ENCODE peak calls at places on chromosomes 11 and 22, in seven cellular contexts. I, Q, B, V, Y, E and M are unnamed samples.

GRCh38 chr11:28627690-28628255 is 519.6 kb downstream of the METTL15 start:
- DNase-seq in I (no peak), Q (no peak), B (no peak), V (no peak), Y (no peak), E (no peak), M (no peak)

GRCh38 chr11:43927070-43927469 is 15.4 kb upstream of the C11orf96 start:
- DNase-seq in I (no peak), Q (no peak), B (no peak), V (no peak), Y (no peak), E (no peak), M (no peak)

GRCh38 chr11:45180888-45181594 is 34.6 kb downstream of the PRDM11 start:
- DNase-seq in I (peak), Q (peak), B (peak), V (no peak), Y (no peak), E (peak), M (no peak)

GRCh38 chr22:17786435-17787158 is 12.3 kb upstream of the BID start:
- DNase-seq in I (no peak), Q (peak), B (peak), V (peak), Y (peak), E (peak), M (no peak)

GRCh38 chr11:19938051-19938856 is 222.0 kb downstream of the DBX1 start:
- DNase-seq in I (peak), Q (no peak), B (no peak), V (no peak), Y (no peak), E (peak), M (peak)

GRCh38 chr22:31083923-31084810 is 3.0 kb downstream of the SMTN start:
- DNase-seq in I (peak), Q (no peak), B (no peak), V (no peak), Y (no peak), E (no peak), M (peak)

GRCh38 chr11:130052556-130052955 is 17.1 kb upstream of the APLP2 start:
- DNase-seq in I (no peak), Q (no peak), B (no peak), V (no peak), Y (no peak), E (no peak), M (no peak)

GRCh38 chr11:92986585-92986984 is 17.1 kb downstream of the MTNR1B start:
- DNase-seq in I (no peak), Q (no peak), B (no peak), V (no peak), Y (no peak), E (no peak), M (no peak)

GRCh38 chr11:76048763-76049162 is 157.5 kb downstream of the WNT11 start:
- DNase-seq in I (no peak), Q (no peak), B (no peak), V (no peak), Y (no peak), E (peak), M (no peak)

GRCh38 chr22:31630331-31631329 is 31.4 kb downstream of the PISD start:
- DNase-seq in I (peak), Q (peak), B (peak), V (peak), Y (peak), E (peak), M (peak)

GRCh38 chr22:40334060-40334459 is 12.2 kb upstream of the ADSL start:
- DNase-seq in I (no peak), Q (no peak), B (no peak), V (no peak), Y (no peak), E (no peak), M (no peak)

GRCh38 chr22:27846248-27846760 is 44.7 kb upstream of the MN1 start:
- DNase-seq in I (no peak), Q (no peak), B (no peak), V (no peak), Y (no peak), E (no peak), M (no peak)

GRCh38 chr22:20128902-20129746 is 2.5 kb upstream of the ZDHHC8 start:
- DNase-seq in I (no peak), Q (no peak), B (no peak), V (no peak), Y (no peak), E (peak), M (no peak)

GRCh38 chr11:116193321-116194114 is 579.3 kb downstream of the BUD13 start:
- DNase-seq in I (peak), Q (peak), B (peak), V (no peak), Y (no peak), E (peak), M (no peak)

GRCh38 chr22:42902875-42903510 is 45.9 kb upstream of the ARFGAP3 start:
- DNase-seq in I (peak), Q (peak), B (no peak), V (no peak), Y (no peak), E (no peak), M (no peak)

GRCh38 chr11:86785576-86785975 is 14.8 kb upstream of the PRSS23 start:
- DNase-seq in I (no peak), Q (no peak), B (no peak), V (no peak), Y (no peak), E (no peak), M (no peak)

GRCh38 chr11:47177846-47178245 is 1.2 kb upstream of the ARFGAP2 start:
- DNase-seq in I (peak), Q (peak), B (peak), V (no peak), Y (no peak), E (no peak), M (no peak)

GRCh38 chr11:70501026-70501901 is 102.9 kb downstream of the CTTN start:
- DNase-seq in I (peak), Q (peak), B (peak), V (no peak), Y (no peak), E (no peak), M (no peak)

GRCh38 chr11:102534261-102534872 is 3.8 kb upstream of the MMP7 start:
- DNase-seq in I (no peak), Q (no peak), B (no peak), V (no peak), Y (no peak), E (no peak), M (no peak)

GRCh38 chr11:10023202-10023601 is 270.8 kb downstream of the SBF2 start:
- DNase-seq in I (no peak), Q (no peak), B (no peak), V (no peak), Y (no peak), E (no peak), M (no peak)

GRCh38 chr11:35943294-35943693 is 568 bp upstream of the LDLRAD3 start:
- DNase-seq in I (no peak), Q (no peak), B (no peak), V (no peak), Y (no peak), E (no peak), M (no peak)

GRCh38 chr22:32444068-32444467 is 20.2 kb downstream of the BPIFC start:
- DNase-seq in I (no peak), Q (no peak), B (no peak), V (no peak), Y (no peak), E (no peak), M (peak)

GRCh38 chr22:22916215-22916951 is 28.8 kb downstream of the IGLL5 start:
- DNase-seq in I (no peak), Q (no peak), B (no peak), V (no peak), Y (no peak), E (no peak), M (no peak)

GRCh38 chr22:37231406-37232139 is 12.5 kb downstream of the RAC2 start:
- DNase-seq in I (peak), Q (no peak), B (no peak), V (no peak), Y (no peak), E (no peak), M (no peak)

GRCh38 chr22:37230673-37231405 is 13.2 kb downstream of the RAC2 start:
- DNase-seq in I (peak), Q (no peak), B (no peak), V (no peak), Y (no peak), E (peak), M (peak)

GRCh38 chr22:37229012-37229804 is 14.9 kb downstream of the RAC2 start:
- DNase-seq in I (no peak), Q (no peak), B (no peak), V (no peak), Y (no peak), E (peak), M (no peak)

GRCh38 chr22:37228106-37229011 is 15.7 kb downstream of the RAC2 start:
- DNase-seq in I (no peak), Q (no peak), B (peak), V (no peak), Y (no peak), E (peak), M (no peak)

DNA sequence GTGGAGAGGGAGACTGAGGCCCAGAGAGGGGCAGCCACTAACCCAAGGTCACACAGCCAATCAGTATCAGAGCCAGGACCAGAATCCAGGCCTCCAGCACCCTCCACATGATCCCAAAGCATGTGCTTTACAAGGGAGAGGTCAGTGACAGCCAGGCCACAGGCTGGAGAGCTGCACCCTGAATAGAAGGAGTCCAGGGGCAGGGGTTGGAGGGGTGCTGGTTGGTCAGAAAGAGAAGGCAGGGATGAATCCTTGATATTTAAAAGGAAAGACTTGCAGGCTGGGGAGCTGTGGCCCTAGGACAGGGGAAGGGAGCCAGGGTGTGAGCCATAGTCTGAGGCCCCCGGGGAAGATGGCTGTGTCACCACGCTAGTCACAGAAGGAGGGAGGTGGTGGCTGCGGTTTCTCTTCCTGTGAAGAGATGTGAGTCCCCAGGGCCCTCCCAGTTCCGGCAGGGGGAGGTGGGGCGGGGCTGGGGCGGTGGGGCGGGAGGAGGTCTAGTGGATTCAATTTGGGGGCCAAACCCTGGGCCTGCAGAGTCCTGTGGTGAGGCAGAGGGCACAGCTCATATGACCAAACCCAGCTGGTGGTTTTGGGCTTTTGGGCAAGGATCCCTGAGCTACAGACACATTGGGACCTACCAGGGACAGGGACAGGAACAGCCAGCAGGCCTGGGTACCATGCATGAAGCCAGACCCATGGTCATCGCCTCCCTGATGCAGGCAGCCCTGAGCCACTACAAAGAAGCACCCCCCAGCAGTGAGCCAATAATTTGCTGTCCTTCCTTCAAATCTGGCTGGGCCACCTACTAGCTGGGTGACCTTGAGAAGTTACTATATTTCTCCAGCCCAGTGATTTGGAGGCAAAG is 14.0 kb downstream of the RAC2 start:
- DNase-seq in I (no peak), Q (no peak), B (no peak), V (peak), Y (peak), E (peak), M (peak)
- TF ChIP-seq POLR2A in I (no peak), Q (no peak), B (no peak), V (no peak), Y (no peak), E (no peak), M (peak)

DNA sequence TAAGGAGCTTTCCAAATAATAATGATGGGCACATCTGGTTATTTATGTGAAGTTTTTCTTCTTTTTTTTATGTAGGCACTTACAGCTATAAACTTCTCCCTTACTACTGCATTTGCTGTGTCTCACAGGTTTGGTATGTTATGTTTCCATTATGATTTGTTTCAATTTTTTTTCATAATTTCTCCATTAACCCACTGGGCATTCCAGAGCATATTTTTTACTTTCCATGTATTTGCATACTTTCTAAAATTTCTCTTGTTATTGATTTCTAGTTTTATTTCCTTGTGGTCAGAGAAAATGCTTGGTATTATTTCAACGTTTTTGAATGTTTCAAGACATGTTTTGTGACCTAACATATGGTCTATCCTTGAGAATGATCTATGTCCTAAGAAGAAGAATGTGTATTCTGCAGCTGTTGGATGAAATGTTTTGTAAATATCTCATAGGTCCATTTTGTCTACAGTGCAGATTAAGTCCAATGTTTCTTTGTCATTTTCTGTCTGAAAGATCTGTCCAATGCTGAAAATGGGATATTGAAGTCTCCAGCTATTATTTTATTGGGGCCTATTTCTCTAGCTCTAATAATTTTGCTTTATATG is 362.1 kb downstream of the DDX10 start:
- DNase-seq in I (no peak), Q (no peak), B (no peak), V (no peak), Y (no peak), E (no peak), M (no peak)
- TF ChIP-seq POLR2A in I (no peak), Q (no peak), B (no peak), V (no peak), Y (no peak), E (no peak), M (no peak)

GRCh38 chr22:37626144-37626543 is 13.3 kb upstream of the SH3BP1 start:
- DNase-seq in I (peak), Q (peak), B (peak), V (peak), Y (peak), E (peak), M (no peak)

GRCh38 chr22:37626556-37627075 is 12.9 kb upstream of the SH3BP1 start:
- DNase-seq in I (no peak), Q (no peak), B (no peak), V (no peak), Y (no peak), E (no peak), M (no peak)

GRCh38 chr22:37627091-37627490 is 12.4 kb upstream of the SH3BP1 start:
- DNase-seq in I (no peak), Q (no peak), B (no peak), V (no peak), Y (no peak), E (no peak), M (no peak)

GRCh38 chr22:37628830-37629229 is 10.6 kb upstream of the SH3BP1 start:
- DNase-seq in I (no peak), Q (no peak), B (no peak), V (no peak), Y (no peak), E (no peak), M (no peak)

GRCh38 chr22:37627545-37627944 is 11.9 kb upstream of the SH3BP1 start:
- DNase-seq in I (no peak), Q (no peak), B (no peak), V (no peak), Y (no peak), E (no peak), M (no peak)
- TF ChIP-seq POLR2A in I (no peak), Q (no peak), B (no peak), V (no peak), Y (no peak), E (no peak), M (no peak)

GRCh38 chr11:72002841-72003775 is 4.4 kb downstream of the IL18BP start:
- DNase-seq in I (no peak), Q (no peak), B (no peak), V (no peak), Y (no peak), E (no peak), M (no peak)
- TF ChIP-seq POLR2A in I (no peak), Q (no peak), B (no peak), V (no peak), Y (no peak), E (no peak), M (peak)

GRCh38 chr11:133732109-133732508 is 113.2 kb downstream of the SPATA19 start:
- DNase-seq in I (no peak), Q (no peak), B (no peak), V (no peak), Y (no peak), E (no peak), M (no peak)
- TF ChIP-seq POLR2A in I (no peak), Q (no peak), B (no peak), V (no peak), Y (no peak), E (no peak), M (no peak)

GRCh38 chr22:23969071-23969470 is 2.4 kb downstream of the DDTL start:
- DNase-seq in I (no peak), Q (peak), B (no peak), V (no peak), Y (no peak), E (no peak), M (no peak)

GRCh38 chr22:23970816-23971482 is 3.3 kb downstream of the DDT start:
- DNase-seq in I (no peak), Q (peak), B (no peak), V (no peak), Y (no peak), E (no peak), M (no peak)

DNA sequence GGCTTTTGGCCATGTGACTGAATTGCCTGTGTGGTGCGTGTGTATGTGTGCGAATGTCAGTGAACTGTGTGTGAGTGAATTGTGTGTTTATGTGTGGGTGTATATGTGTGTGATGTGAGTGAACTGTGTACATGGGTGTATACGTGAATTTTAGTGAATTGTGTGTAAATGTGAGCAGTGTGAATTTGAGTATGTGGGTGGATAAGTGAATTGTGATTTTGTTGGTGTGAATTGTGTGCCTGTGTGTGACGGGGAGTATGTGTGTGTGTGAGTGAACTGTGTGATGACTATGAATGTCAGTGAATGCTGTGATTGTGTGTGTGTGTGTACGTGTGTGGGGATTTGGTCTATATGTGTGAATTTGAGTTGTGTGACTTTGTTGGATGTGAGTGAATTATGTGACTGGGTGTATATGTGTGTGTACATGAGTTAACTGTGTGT is 3.5 kb downstream of the DDTL start:
- DNase-seq in I (no peak), Q (no peak), B (no peak), V (no peak), Y (no peak), E (no peak), M (no peak)
- TF ChIP-seq POLR2A in I (no peak), Q (no peak), B (no peak), V (no peak), Y (no peak), E (no peak), M (no peak)

GRCh38 chr22:37674951-37675929 is at the start of gene LGALS1:
- DNase-seq in I (peak), Q (peak), B (peak), V (peak), Y (peak), E (peak), M (peak)
- TF ChIP-seq POLR2A in I (peak), Q (peak), B (peak), V (no peak), Y (peak), E (no peak), M (no peak)